ENCODE peak calls at places on chromosomes 4 and X, in seven cellular contexts. Z is activated CD8-positive, alpha-beta memory T cell treated with anti-CD3 and anti-CD28 coated beads for 48 hours; A is RPMI7951; V is endothelial cell; U is substantia nigra; N is left ventricle myocardium superior; M is T-helper 1 cell. T is an unnamed sample.

GRCh38 chrX:136889269-136889668 is 8.7 kb upstream of the RBMX start:
- DNase-seq in Z (no peak), A (no peak), V (no peak), U (no peak), N (no peak), M (no peak), T (no peak)

GRCh38 chr4:155593793-155594192 is 72.9 kb upstream of the GUCY1A1 start:
- DNase-seq in Z (no peak), A (no peak), V (no peak), U (no peak), N (no peak), M (no peak), T (no peak)

GRCh38 chr4:91497892-91498291 is 805.9 kb upstream of the GRID2 start:
- DNase-seq in Z (no peak), A (no peak), V (no peak), U (no peak), N (no peak), M (no peak), T (no peak)

GRCh38 chrX:71998836-71999509 is 88.3 kb downstream of the NHSL2 start:
- DNase-seq in Z (no peak), A (peak; percentile 38), V (peak; percentile 11), U (no peak), N (no peak), M (peak; percentile 19), T (peak; percentile 0)

GRCh38 chrX:102858826-102859627 is 78.0 kb upstream of the RAB40AL start:
- DNase-seq in Z (no peak), A (peak; percentile 54), V (no peak), U (no peak), N (no peak), M (no peak), T (no peak)

GRCh38 chrX:130245441-130245840 is 23.3 kb downstream of the ZNF280C start:
- DNase-seq in Z (no peak), A (no peak), V (no peak), U (no peak), N (no peak), M (no peak), T (no peak)

GRCh38 chr4:25486171-25486570 is 109.1 kb downstream of the ANAPC4 start:
- DNase-seq in Z (no peak), A (no peak), V (no peak), U (no peak), N (no peak), M (no peak), T (no peak)

GRCh38 chrX:118148737-118149136 is 32.1 kb upstream of the KLHL13 start:
- DNase-seq in Z (no peak), A (no peak), V (no peak), U (no peak), N (no peak), M (no peak), T (no peak)

GRCh38 chrX:134732152-134732551 is 73.9 kb upstream of the PLAC1 start:
- DNase-seq in Z (no peak), A (no peak), V (no peak), U (no peak), N (no peak), M (no peak), T (no peak)

GRCh38 chr4:124079174-124079780 is 633.3 kb downstream of the ANKRD50 start:
- DNase-seq in Z (no peak), A (peak; percentile 45), V (no peak), U (no peak), N (no peak), M (no peak), T (no peak)

GRCh38 chr4:37628977-37629609 is 57.1 kb downstream of the RELL1 start:
- DNase-seq in Z (no peak), A (peak; percentile 86), V (no peak), U (no peak), N (no peak), M (no peak), T (no peak)

GRCh38 chrX:140710710-140711109 is 1.2 kb downstream of the LINC00632 start:
- DNase-seq in Z (no peak), A (no peak), V (no peak), U (no peak), N (no peak), M (no peak), T (no peak)

GRCh38 chr4:185305979-185306442 is 89.7 kb downstream of the LRP2BP start:
- DNase-seq in Z (no peak), A (peak; percentile 86), V (no peak), U (no peak), N (no peak), M (no peak), T (no peak)

GRCh38 chr4:10783351-10783750 is 98.8 kb upstream of the CLNK start:
- DNase-seq in Z (no peak), A (no peak), V (no peak), U (no peak), N (no peak), M (no peak), T (no peak)

GRCh38 chr4:182495986-182496385 is 252.8 kb downstream of the TENM3 start:
- DNase-seq in Z (no peak), A (no peak), V (no peak), U (no peak), N (no peak), M (no peak), T (no peak)

GRCh38 chr4:48462363-48462762 is 20.8 kb upstream of the SLC10A4 start:
- DNase-seq in Z (no peak), A (no peak), V (no peak), U (no peak), N (no peak), M (no peak), T (no peak)

GRCh38 chr4:31366041-31366440 is 645.9 kb downstream of the PCDH7 start:
- DNase-seq in Z (no peak), A (no peak), V (no peak), U (no peak), N (no peak), M (no peak), T (no peak)

GRCh38 chrX:77788050-77788449 is 2.0 kb upstream of the ATRX start:
- DNase-seq in Z (no peak), A (peak; percentile 68), V (no peak), U (no peak), N (no peak), M (no peak), T (no peak)

GRCh38 chrX:150842198-150842553 is 56.3 kb downstream of the CD99L2 start:
- DNase-seq in Z (no peak), A (no peak), V (no peak), U (no peak), N (no peak), M (no peak), T (no peak)

GRCh38 chr4:749771-750666 is 44.4 kb downstream of the PCGF3 start:
- DNase-seq in Z (no peak), A (no peak), V (no peak), U (no peak), N (no peak), M (no peak), T (no peak)

GRCh38 chrX:33721927-33722326 is 410.2 kb downstream of the FAM47A start:
- DNase-seq in Z (no peak), A (no peak), V (no peak), U (no peak), N (no peak), M (no peak), T (no peak)

GRCh38 chr4:123352240-123352945 is 44.2 kb upstream of the SPRY1 start:
- DNase-seq in Z (no peak), A (peak; percentile 44), V (no peak), U (no peak), N (no peak), M (no peak), T (no peak)

GRCh38 chrX:14798805-14799397 is 74.0 kb downstream of the FANCB start:
- DNase-seq in Z (no peak), A (no peak), V (no peak), U (no peak), N (no peak), M (no peak), T (no peak)

GRCh38 chr4:152369203-152369902 is 166.5 kb downstream of the FBXW7 start:
- DNase-seq in Z (no peak), A (no peak), V (no peak), U (no peak), N (no peak), M (no peak), T (no peak)

GRCh38 chr4:145828802-145829485 is 109.7 kb downstream of the ZNF827 start:
- DNase-seq in Z (no peak), A (no peak), V (no peak), U (no peak), N (no peak), M (no peak), T (no peak)

GRCh38 chr4:57048590-57049304 is 61.4 kb downstream of the IGFBP7 start:
- DNase-seq in Z (no peak), A (no peak), V (no peak), U (no peak), N (no peak), M (no peak), T (no peak)

GRCh38 chr4:128684031-128684430 is 125.5 kb upstream of the JADE1 start:
- DNase-seq in Z (no peak), A (no peak), V (no peak), U (no peak), N (no peak), M (no peak), T (no peak)

T was measured in effector CD8-positive, alpha-beta T cell.